ENCODE peak calls at places on chromosomes 6 and 20, in seven cellular contexts. R is transverse colon, T is prostate gland, I is spleen, Y is HCT116, A is breast epithelium, E is esophagus muscularis mucosa. C is an unnamed sample. For H3K4me1, the result is how much of the 10 kb centered on the place peaks cover.

GRCh38 chr20:31693987-31694661 is 28.5 kb downstream of the BCL2L1 start:
- DNase-seq in A (no peak), T (no peak), I (no peak), R (no peak), Y (no peak), E (no peak), C (no peak)

GRCh38 chr20:34522969-34523871 is 7.0 kb downstream of the DYNLRB1 start:
- DNase-seq in I (no peak), Y (peak), R (peak), T (peak), A (no peak), E (peak), C (no peak)

GRCh38 chr6:32830936-32831335 is 7.6 kb downstream of the TAP2 start:
- DNase-seq in A (no peak), E (no peak), R (no peak), T (no peak), Y (no peak), I (no peak), C (no peak)

GRCh38 chr6:55377150-55377549 is 49.9 kb downstream of the GFRAL start:
- DNase-seq in I (no peak), A (no peak), Y (no peak), R (no peak), E (no peak), T (no peak), C (no peak)

GRCh38 chr20:54103762-54104600 is 33.6 kb upstream of the BCAS1 start:
- DNase-seq in A (no peak), Y (no peak), I (no peak), E (no peak), T (no peak), R (peak), C (no peak)

GRCh38 chr6:155319902-155320301 is 5.6 kb upstream of the TFB1M start:
- DNase-seq in Y (no peak), R (no peak), I (no peak), A (no peak), E (no peak), T (no peak), C (no peak)

GRCh38 chr6:113361014-113361645 is 496.0 kb upstream of the MARCKS start:
- DNase-seq in E (no peak), I (no peak), A (no peak), Y (peak), R (no peak), T (no peak), C (no peak)

GRCh38 chr6:142764306-142764705 is 180.7 kb downstream of the HIVEP2 start:
- DNase-seq in A (no peak), I (no peak), R (no peak), E (no peak), T (no peak), Y (no peak), C (no peak)

GRCh38 chr20:21101453-21102251 is 4.5 kb downstream of the LINC00237 start:
- DNase-seq in R (no peak), T (no peak), Y (no peak), I (peak), E (peak), A (no peak), C (no peak)

GRCh38 chr6:1606533-1607235 is 3.0 kb upstream of the FOXC1 start:
- DNase-seq in I (peak), Y (no peak), E (no peak), R (no peak), T (no peak), A (no peak), C (no peak)

GRCh38 chr6:24874128-24874527 is 61.6 kb downstream of the RIPOR2 start:
- DNase-seq in R (no peak), A (no peak), Y (no peak), I (no peak), E (no peak), T (no peak), C (no peak)

GRCh38 chr6:1020837-1021236 is 291.1 kb upstream of the FOXQ1 start:
- DNase-seq in A (no peak), R (no peak), E (no peak), Y (no peak), I (no peak), T (no peak), C (no peak)

GRCh38 chr6:141562181-141562800 is 570.4 kb upstream of the GJE1 start:
- DNase-seq in I (peak), E (no peak), A (no peak), Y (no peak), R (peak), T (no peak), C (peak)

GRCh38 chr6:130946076-130946475 is 117.0 kb downstream of the EPB41L2 start:
- DNase-seq in T (no peak), Y (no peak), R (no peak), A (no peak), E (no peak), I (no peak), C (no peak)

GRCh38 chr20:56833427-56833826 is 204.3 kb downstream of the TFAP2C start:
- DNase-seq in A (no peak), E (no peak), I (no peak), R (no peak), Y (no peak), T (no peak), C (no peak)

GRCh38 chr20:63574829-63575720 is 1.0 kb upstream of the HELZ2 start:
- DNase-seq in R (no peak), E (no peak), I (peak), A (no peak), Y (no peak), T (no peak), C (no peak)

GRCh38 chr6:18155864-18156396 is 708 bp downstream of the KDM1B start:
- DNase-seq in I (peak), Y (peak), R (peak), E (peak), A (peak), T (peak), C (peak)

GRCh38 chr20:9121211-9121610 is 52.3 kb downstream of the PLCB4 start:
- DNase-seq in Y (no peak), R (no peak), E (no peak), I (no peak), T (no peak), A (no peak), C (no peak)

GRCh38 chr6:166908812-166909211 is 47.5 kb downstream of the RNASET2 start:
- DNase-seq in T (no peak), Y (no peak), A (no peak), R (no peak), E (no peak), I (no peak), C (no peak)

GRCh38 chr6:92942549-92942948 is 476.8 kb downstream of the EPHA7 start:
- DNase-seq in Y (no peak), A (no peak), T (no peak), E (no peak), R (no peak), I (no peak), C (no peak)

GRCh38 chr6:145028144-145028818 is 707.0 kb downstream of the EPM2A start:
- DNase-seq in T (peak), A (no peak), E (no peak), I (no peak), Y (peak), R (no peak), C (no peak)

GRCh38 chr6:47221565-47221964 is 88.1 kb downstream of the TNFRSF21 start:
- DNase-seq in R (no peak), T (no peak), I (no peak), A (no peak), E (no peak), Y (no peak), C (no peak)

GRCh38 chr20:44651507-44652373 is at the start of gene ADA:
- DNase-seq in R (peak), T (peak), I (peak), Y (no peak), E (no peak), A (no peak), C (peak)
- H3K4me1 ChIP-seq in R (under half), T (under half), I (under half), Y (under half), E (under half), A (under half), C (under half)

DNA sequence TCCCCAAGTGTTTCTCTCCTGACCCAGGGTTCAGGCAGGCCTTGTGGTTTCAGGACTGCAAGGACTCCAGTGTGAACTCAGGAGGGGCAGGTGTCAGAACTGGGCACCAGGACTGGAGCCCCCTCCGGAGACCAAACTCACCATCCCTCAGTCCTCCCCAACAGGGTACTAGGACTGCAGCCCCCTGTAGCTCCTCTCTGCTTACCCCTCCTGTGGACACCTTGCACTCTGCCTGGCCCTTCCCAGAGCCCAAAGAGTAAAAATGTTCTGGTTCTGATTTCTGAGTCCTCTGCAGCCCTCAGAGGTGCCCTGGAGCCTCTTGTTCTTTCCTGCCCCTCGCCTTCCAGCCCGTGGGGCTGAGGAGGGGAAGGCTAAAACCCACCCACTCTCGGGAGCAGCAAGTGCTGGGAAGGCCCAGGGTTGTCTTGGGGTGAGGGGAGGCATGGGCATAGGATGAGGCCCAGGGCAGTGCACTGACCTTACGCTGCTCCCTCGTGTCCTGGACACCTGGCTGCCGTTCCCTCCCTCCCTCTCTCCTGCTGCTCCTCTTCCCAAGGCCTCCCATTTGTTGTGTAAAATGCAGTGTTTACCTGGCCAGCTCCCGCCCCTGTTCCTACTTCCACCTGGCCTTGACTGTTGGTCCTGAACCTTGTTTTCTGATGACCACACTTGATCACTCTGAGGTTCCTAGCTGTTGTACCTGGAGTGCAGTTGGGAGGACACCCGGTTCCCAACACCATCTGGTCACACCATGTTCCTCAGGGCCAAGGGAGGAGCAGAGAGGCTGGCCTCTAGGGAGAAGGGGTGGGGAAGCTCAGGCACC is 9.9 kb downstream of the CNPY3 start:
- DNase-seq in R (no peak), T (no peak), I (no peak), Y (no peak), E (no peak), A (no peak), C (no peak)
- TF ChIP-seq POLR2AphosphoS5 in R (no peak), T (no peak), I (peak), Y (no peak), E (no peak), A (no peak), C (no peak)

GRCh38 chr6:73691512-73691911 is 4.5 kb upstream of the CD109 start:
- DNase-seq in Y (no peak), T (no peak), R (no peak), E (no peak), I (no peak), A (no peak), C (no peak)
- H3K4me1 ChIP-seq in Y (under half), T (under half), R (under half), E (under half), I (under half), A (under half), C (under half)

DNA sequence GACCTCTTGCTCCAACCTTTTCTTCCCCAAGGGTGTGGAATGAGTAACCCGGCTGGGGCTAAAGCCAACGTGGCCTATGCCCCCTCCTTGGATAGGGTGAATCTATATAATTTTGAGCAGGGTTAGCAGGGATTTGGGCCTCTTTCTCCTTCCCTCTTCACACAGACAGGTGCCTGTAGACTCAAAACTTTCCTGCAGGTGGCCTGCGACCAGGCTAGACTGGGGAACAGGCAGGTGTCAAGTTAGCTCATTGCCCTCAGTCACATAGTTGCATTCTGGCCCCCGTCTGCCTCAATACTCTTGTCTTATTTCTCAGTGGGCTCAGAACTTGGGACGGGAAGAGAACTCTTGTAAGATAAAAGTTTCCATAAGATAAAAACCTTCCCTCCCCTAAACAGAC is 243.0 kb downstream of the ATXN1 start:
- DNase-seq in R (peak), A (no peak), I (no peak), E (no peak), T (no peak), Y (no peak), C (no peak)
- TF ChIP-seq POLR2AphosphoS5 in R (no peak), A (no peak), I (no peak), E (no peak), T (no peak), Y (no peak), C (no peak)

DNA sequence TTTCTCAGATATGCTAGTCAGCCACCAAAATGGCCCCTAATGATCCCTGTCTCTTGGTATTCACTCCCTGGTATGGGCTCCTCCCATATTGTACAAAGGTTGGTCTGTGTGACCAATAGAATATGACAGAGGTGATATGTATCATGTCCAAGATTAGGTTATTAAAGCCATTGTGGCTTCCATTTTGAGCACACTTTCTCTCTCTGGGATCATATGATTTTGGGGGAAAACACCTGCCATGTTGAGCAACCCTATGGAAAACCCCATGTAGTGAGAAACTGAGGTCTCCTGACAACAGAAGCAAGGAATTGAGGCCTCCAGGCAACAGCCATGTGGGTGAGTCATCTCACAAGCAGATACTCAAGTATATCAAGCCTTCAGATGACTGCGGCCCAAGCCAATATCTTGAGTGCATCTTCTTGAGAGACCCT is 7.1 kb upstream of the ZNF318 start:
- DNase-seq in Y (no peak), I (no peak), A (no peak), E (no peak), T (no peak), R (no peak), C (no peak)
- H3K4me1 ChIP-seq in Y (under half), I (under half), A (under half), E (under half), T (under half), R (under half), C (under half)

GRCh38 chr6:23282243-23283021 is 713.1 kb downstream of the HDGFL1 start:
- DNase-seq in A (no peak), Y (no peak), T (no peak), I (no peak), E (no peak), R (no peak), C (no peak)
- TF ChIP-seq POLR2AphosphoS5 in A (no peak), Y (no peak), T (no peak), I (no peak), E (no peak), R (no peak), C (no peak)

GRCh38 chr6:156886409-156886808 is 109.2 kb downstream of the ARID1B start:
- DNase-seq in R (no peak), E (no peak), T (no peak), A (no peak), Y (no peak), I (no peak), C (no peak)

GRCh38 chr6:156885562-156885961 is 108.4 kb downstream of the ARID1B start:
- DNase-seq in A (no peak), Y (no peak), R (no peak), E (no peak), I (no peak), T (no peak), C (no peak)

GRCh38 chr6:156881687-156882629 is 104.8 kb downstream of the ARID1B start:
- DNase-seq in I (no peak), R (no peak), A (no peak), E (no peak), Y (no peak), T (no peak), C (no peak)

GRCh38 chr6:156883497-156884252 is 106.5 kb downstream of the ARID1B start:
- DNase-seq in E (no peak), I (no peak), R (peak), Y (no peak), A (no peak), T (peak), C (no peak)

GRCh38 chr6:156884306-156884705 is 107.1 kb downstream of the ARID1B start:
- DNase-seq in E (no peak), R (no peak), Y (no peak), T (no peak), A (no peak), I (no peak), C (no peak)
- H3K4me1 ChIP-seq in E (half or more), R (under half), Y (under half), T (under half), A (under half), I (under half), C (under half)

DNA sequence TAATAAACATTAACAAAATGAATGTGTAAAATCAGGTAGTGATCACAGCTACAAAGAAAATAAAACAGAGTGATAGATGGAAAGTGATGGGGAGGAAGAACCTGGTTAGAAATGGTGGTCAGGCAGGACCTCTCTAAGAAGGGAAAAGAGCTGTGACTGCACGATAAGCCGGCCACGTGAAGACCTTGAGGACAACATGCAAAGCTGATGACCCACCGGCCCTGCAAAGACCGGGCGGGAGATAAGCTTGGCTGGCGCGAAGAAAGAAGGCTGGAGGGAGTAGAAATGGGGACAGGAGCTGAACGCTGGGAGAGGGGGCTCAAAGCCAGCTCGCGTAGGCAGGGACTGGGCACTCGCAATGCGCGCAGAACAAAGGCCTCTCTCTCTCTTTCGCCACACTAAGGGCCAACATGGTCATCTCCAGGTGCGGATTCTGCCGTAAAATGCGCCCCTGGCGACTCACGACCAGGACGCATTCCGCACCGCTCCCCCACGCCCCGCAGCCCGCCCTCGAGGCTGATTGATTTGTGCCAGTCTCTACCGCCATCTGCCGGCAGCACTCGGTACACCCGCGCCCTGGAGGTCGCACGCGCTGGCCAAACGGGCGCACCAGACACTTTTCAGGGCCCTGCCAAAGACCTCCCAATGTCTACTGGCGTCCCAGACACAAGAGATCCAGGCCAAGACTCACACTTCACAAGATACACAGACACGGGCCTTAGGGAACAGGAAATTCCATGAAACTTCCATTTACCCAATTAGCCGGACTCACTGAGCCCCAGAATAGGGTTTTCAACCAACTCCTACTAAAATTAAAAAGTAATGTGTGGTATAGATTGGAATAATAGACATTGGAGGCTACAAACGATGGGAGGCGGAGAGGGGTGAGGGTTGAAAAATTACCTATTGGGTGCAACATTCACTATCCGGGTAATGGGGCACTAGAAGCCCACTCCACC is 9.4 kb downstream of the DEFB132 start:
- DNase-seq in I (peak), Y (peak), T (peak), R (peak), E (peak), A (peak), C (peak)
- TF ChIP-seq POLR2AphosphoS5 in I (peak), Y (peak), T (peak), R (no peak), E (no peak), A (no peak), C (no peak)

DNA sequence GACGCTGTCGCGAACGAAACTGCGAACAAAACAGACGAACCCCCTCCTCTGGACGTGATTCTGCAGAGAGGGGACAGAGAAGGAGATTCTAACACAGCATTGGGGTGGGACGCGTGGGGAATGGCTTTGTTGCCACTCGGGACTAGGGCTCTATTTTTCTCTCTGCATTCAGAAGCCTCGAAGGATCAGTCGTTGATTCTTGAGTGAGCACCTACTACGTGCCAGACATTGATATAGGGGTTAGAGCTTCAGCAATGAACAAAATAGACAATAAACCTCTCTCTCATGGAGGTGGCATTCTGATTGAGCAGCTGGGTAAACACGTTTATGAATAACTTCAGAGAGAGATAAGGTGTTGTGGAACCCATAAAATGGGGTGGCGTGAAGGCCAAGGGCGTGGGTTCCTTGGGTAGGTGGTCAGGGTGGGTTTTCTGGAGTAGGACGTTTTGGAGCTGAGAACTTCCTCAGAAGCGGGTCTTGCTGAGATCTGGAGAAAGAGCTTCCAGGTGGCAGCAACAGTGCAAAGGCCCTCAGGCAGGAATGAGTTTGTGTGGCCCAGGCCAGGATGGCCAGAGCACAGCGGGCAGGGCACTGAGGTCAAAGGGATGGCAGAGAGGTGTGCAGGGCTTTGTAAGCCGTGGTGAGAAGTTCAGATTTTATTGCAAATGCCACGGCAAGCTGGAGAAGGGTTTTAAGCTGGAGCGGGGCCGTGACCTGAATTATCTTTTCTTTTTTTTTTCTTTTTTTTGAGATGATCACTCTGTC is 882 bp downstream of the SLC2A10 start:
- DNase-seq in I (no peak), A (no peak), Y (no peak), E (no peak), T (no peak), R (peak), C (no peak)
- H3K4me1 ChIP-seq in I (under half), A (under half), Y (under half), E (half or more), T (under half), R (half or more), C (under half)

C was measured in sigmoid colon.